ENCODE peak calls at places on chromosomes 16 and 17, in seven cellular contexts. X is breast epithelium, Q is K562, Z is sigmoid colon, N is esophagus muscularis mucosa, H is HepG2, P is spleen. I is an unnamed sample.

GRCh38 chr17:16491703-16492612 is at the start of gene LRRC75A:
- DNase-seq in X (no peak), N (no peak), Q (peak; percentile 50), H (no peak), Z (no peak), P (peak; percentile 88), I (peak; percentile 28)

GRCh38 chr17:33106525-33107162 is 115.0 kb downstream of the SPACA3 start:
- DNase-seq in H (no peak), Z (no peak), Q (no peak), P (no peak), X (no peak), N (no peak), I (no peak)

GRCh38 chr16:50340578-50340977 is 28.2 kb downstream of the BRD7 start:
- DNase-seq in H (no peak), Z (no peak), Q (no peak), X (no peak), N (no peak), P (no peak), I (no peak)

GRCh38 chr17:70552230-70552981 is 383.1 kb downstream of the KCNJ2 start:
- DNase-seq in Q (peak; percentile 29), Z (no peak), N (no peak), X (no peak), P (no peak), H (peak; percentile 15), I (no peak)

GRCh38 chr17:7716901-7717755 is at the start of gene DNAH2:
- DNase-seq in H (peak; percentile 60), Z (peak; percentile 90), X (peak; percentile 83), N (no peak), Q (peak; percentile 73), P (no peak), I (peak; percentile 79)

GRCh38 chr17:39082482-39082881 is 69.0 kb downstream of the PLXDC1 start:
- DNase-seq in Q (no peak), Z (no peak), P (no peak), N (no peak), H (no peak), X (no peak), I (no peak)

GRCh38 chr17:61188081-61188480 is 211.6 kb upstream of the TBX2 start:
- DNase-seq in X (no peak), Z (no peak), N (no peak), P (no peak), Q (no peak), H (no peak), I (no peak)

GRCh38 chr17:74317071-74317470 is 9.0 kb upstream of the KIF19 start:
- DNase-seq in H (no peak), Z (no peak), P (no peak), Q (no peak), N (no peak), X (no peak), I (no peak)

GRCh38 chr16:4378202-4378666 is 6.6 kb downstream of the VASN start:
- DNase-seq in N (no peak), Q (peak; percentile 34), P (no peak), H (no peak), Z (no peak), X (no peak), I (no peak)

GRCh38 chr17:83057793-83058477 is 21.5 kb upstream of the METRNL start:
- DNase-seq in Q (no peak), X (no peak), P (peak; percentile 71), H (no peak), N (no peak), Z (peak; percentile 61), I (no peak)

GRCh38 chr17:3754458-3755334 is 31.0 kb downstream of the HASPIN start:
- DNase-seq in Z (no peak), X (peak; percentile 96), N (no peak), P (peak; percentile 93), H (no peak), Q (peak; percentile 82), I (peak; percentile 95)

GRCh38 chr17:21302711-21303425 is 18.4 kb downstream of the MAP2K3 start:
- DNase-seq in Z (peak; percentile 68), Q (no peak), X (no peak), H (no peak), P (peak; percentile 81), N (no peak), I (peak; percentile 79)

GRCh38 chr17:21298983-21299519 is 14.5 kb downstream of the MAP2K3 start:
- DNase-seq in H (no peak), X (no peak), Z (peak; percentile 56), N (no peak), Q (no peak), P (no peak), I (no peak)

GRCh38 chr17:21301593-21302550 is 17.4 kb downstream of the MAP2K3 start:
- DNase-seq in P (peak; percentile 76), N (no peak), Z (no peak), X (no peak), Q (no peak), H (no peak), I (peak; percentile 66)

GRCh38 chr17:21299981-21300600 is 15.6 kb downstream of the MAP2K3 start:
- DNase-seq in N (no peak), Z (no peak), H (no peak), X (no peak), P (no peak), Q (no peak), I (no peak)

DNA sequence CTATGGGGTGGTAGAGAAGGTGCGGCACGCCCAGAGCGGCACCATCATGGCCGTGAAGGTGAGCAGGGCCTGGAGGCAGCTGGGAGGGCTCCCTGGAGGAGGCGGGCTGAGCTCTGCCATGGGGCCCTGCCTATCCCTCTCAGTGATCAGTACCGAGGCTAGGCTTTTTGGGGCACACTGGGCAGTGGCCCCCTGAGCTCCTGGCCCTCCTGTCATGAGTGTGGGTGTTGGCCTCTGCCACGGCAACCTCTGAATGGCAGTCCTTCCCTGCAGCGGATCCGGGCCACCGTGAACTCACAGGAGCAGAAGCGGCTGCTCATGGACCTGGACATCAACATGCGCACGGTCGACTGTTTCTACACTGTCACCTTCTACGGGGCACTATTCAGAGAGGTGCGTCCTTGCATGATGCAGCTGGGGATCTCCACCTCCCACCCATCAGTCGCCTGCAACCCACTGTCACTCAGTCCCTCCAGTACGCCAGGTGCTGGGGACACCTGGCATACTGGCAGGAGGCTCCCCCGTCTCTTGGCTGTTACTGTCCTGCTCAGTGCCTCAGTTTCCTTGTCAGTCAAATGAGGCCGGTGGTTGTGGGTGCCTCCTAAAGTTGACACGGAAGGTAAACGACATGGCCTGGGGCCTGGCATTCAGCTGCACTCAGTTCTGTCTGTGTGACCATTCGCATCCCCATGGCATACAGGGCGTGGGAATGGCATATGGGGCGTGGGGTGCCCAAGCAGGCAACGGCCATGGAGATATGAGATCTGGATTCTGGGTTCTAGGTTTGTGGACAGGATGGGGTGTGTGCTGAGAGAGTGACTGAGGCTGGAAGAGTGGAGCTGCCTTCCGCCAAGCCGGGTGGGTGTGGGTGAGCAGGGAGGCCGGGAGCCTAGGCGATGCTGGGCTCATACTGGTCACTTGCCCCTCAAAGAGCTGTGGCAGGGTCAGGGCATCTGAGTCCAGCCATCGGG is 16.4 kb downstream of the MAP2K3 start:
- DNase-seq in X (no peak), H (no peak), P (no peak), Q (no peak), N (no peak), Z (peak; percentile 63), I (no peak)
- H3K9me3 ChIP-seq in X (no peaks in the 10 kb centered on the region), H (no peaks in the 10 kb centered on the region), P (no peaks in the 10 kb centered on the region), Q (no peaks in the 10 kb centered on the region), N (no peaks in the 10 kb centered on the region), Z (no peaks in the 10 kb centered on the region), I (no peaks in the 10 kb centered on the region)

DNA sequence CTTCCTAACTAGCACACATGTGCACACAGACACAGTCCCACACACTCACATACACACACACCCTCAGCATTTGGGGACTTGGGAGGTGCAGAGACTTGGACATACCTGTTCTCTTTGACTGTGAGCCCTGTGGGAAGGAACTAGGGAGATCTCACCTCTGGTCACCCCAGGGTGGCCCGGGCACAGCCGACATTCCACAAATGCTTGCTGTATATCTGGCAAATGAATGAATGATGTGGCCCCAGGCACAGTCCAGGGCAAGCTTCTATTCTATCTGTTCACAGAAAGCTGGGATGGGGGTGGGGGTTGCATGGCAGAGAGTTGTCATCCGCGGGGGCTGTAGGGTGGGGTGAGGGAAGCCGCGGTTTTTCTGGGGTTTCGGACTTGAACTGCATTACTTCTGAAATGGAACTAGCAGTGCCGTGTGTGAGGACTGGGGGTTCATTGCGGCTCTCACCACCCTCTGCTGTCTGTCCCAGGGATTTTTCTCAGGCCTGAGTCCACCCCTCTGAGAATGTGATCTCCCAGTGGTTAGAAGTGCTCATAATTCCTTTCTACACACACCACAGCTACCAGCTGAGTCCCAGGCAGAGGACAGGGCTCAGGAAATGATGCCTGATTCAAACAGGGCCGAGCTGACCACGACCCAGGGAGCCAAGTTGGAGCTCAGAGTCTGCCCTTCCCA is 3.3 kb upstream of the RIPOR1 start:
- DNase-seq in Z (no peak), N (no peak), Q (no peak), X (no peak), H (no peak), P (no peak), I (no peak)
- H3K27ac ChIP-seq in Z (no peak overlapping the region), N (no peak overlapping the region), Q (no peak overlapping the region), X (no peak overlapping the region), H (no peak overlapping the region), P (no peak overlapping the region), I (no peak overlapping the region)

GRCh38 chr16:71933913-71934696 is 38.8 kb downstream of the IST1 start:
- DNase-seq in H (no peak), N (no peak), X (peak; percentile 30), Z (no peak), P (no peak), Q (peak; percentile 58), I (no peak)
- TF ChIP-seq POLR2AphosphoS5 in H (no peak), N (no peak), X (no peak), Z (no peak), P (peak; percentile 37), Q (no peak), I (no peak)

GRCh38 chr16:3180445-3180878 is 7.5 kb upstream of the OR1F1 start:
- DNase-seq in N (no peak), X (no peak), H (no peak), Q (peak; percentile 81), P (peak; percentile 36), Z (peak; percentile 57), I (no peak)
- H3K9me3 ChIP-seq in N (no peaks in the 10 kb centered on the region), X (no peaks in the 10 kb centered on the region), H (no peaks in the 10 kb centered on the region), Q (no peaks in the 10 kb centered on the region), P (no peaks in the 10 kb centered on the region), Z (no peaks in the 10 kb centered on the region), I (no peaks in the 10 kb centered on the region)

GRCh38 chr16:54509406-54509931 is 222.9 kb upstream of the IRX3 start:
- DNase-seq in X (no peak), Q (no peak), H (no peak), N (no peak), P (no peak), Z (no peak), I (no peak)

GRCh38 chr16:54505479-54506247 is 219.1 kb upstream of the IRX3 start:
- DNase-seq in Q (no peak), N (no peak), X (no peak), H (no peak), P (no peak), Z (no peak), I (no peak)

GRCh38 chr16:54504372-54504771 is 217.8 kb upstream of the IRX3 start:
- DNase-seq in X (no peak), N (no peak), P (no peak), Q (no peak), H (no peak), Z (no peak), I (no peak)

GRCh38 chr16:54507091-54507490 is 220.5 kb upstream of the IRX3 start:
- DNase-seq in H (no peak), Z (no peak), P (no peak), N (no peak), X (no peak), Q (no peak), I (no peak)

GRCh38 chr16:54506691-54507090 is 220.1 kb upstream of the IRX3 start:
- DNase-seq in Q (no peak), Z (no peak), P (no peak), X (no peak), H (no peak), N (no peak), I (peak; percentile 27)
- H3K27ac ChIP-seq in Q (no peak overlapping the region), Z (no peak overlapping the region), P (no peak overlapping the region), X (no peak overlapping the region), H (no peak overlapping the region), N (no peak overlapping the region), I (no peak overlapping the region)